ENCODE peak calls at places on chromosomes 3 and 15, in four cellular contexts. One of them, this sample, is unnamed.

GRCh38 chr15:80586141-80586540 is 109.0 kb upstream of the ABHD17C start:
- DNase-seq in cardiac muscle cell: no peak
- DNase-seq in fibroblast of pulmonary artery: no peak
- DNase-seq in breast epithelium: no peak
- DNase-seq in this sample: no peak

GRCh38 chr3:13045904-13046568 is 27.2 kb downstream of the IQSEC1 start:
- DNase-seq in cardiac muscle cell: no peak
- DNase-seq in fibroblast of pulmonary artery: no peak
- DNase-seq in breast epithelium: no peak
- DNase-seq in this sample: no peak

GRCh38 chr15:67307889-67308597 is 53.5 kb downstream of the IQCH start:
- DNase-seq in cardiac muscle cell: no peak
- DNase-seq in fibroblast of pulmonary artery: peak
- DNase-seq in breast epithelium: no peak
- DNase-seq in this sample: no peak

GRCh38 chr15:95326689-95327525 is 1003.6 kb upstream of the NR2F2 start:
- DNase-seq in cardiac muscle cell: peak
- DNase-seq in fibroblast of pulmonary artery: peak
- DNase-seq in breast epithelium: no peak
- DNase-seq in this sample: no peak

GRCh38 chr15:90388462-90389182 is 580 bp downstream of the IQGAP1 start:
- DNase-seq in cardiac muscle cell: peak
- DNase-seq in fibroblast of pulmonary artery: peak
- DNase-seq in breast epithelium: peak
- DNase-seq in this sample: no peak

GRCh38 chr3:71728632-71729342 is 3.6 kb upstream of the EIF4E3 start:
- DNase-seq in cardiac muscle cell: peak
- DNase-seq in fibroblast of pulmonary artery: no peak
- DNase-seq in breast epithelium: no peak
- DNase-seq in this sample: no peak

GRCh38 chr15:98085003-98085639 is 124.6 kb downstream of the ARRDC4 start:
- DNase-seq in cardiac muscle cell: peak
- DNase-seq in fibroblast of pulmonary artery: peak
- DNase-seq in breast epithelium: no peak
- DNase-seq in this sample: peak

GRCh38 chr3:47133641-47134040 is 30.3 kb downstream of the SETD2 start:
- DNase-seq in cardiac muscle cell: no peak
- DNase-seq in fibroblast of pulmonary artery: no peak
- DNase-seq in breast epithelium: no peak
- DNase-seq in this sample: no peak

GRCh38 chr3:56468184-56469106 is at the start of gene ERC2:
- DNase-seq in cardiac muscle cell: peak
- DNase-seq in fibroblast of pulmonary artery: peak
- DNase-seq in breast epithelium: no peak
- DNase-seq in this sample: peak

GRCh38 chr3:148951599-148952361 is 39.6 kb upstream of the GYG1 start:
- DNase-seq in cardiac muscle cell: no peak
- DNase-seq in fibroblast of pulmonary artery: no peak
- DNase-seq in breast epithelium: no peak
- DNase-seq in this sample: no peak

GRCh38 chr3:133089906-133090305 is 51.7 kb downstream of the TMEM108 start:
- DNase-seq in cardiac muscle cell: no peak
- DNase-seq in fibroblast of pulmonary artery: no peak
- DNase-seq in breast epithelium: no peak
- DNase-seq in this sample: no peak

GRCh38 chr3:105401691-105402149 is 35.0 kb downstream of the ALCAM start:
- DNase-seq in cardiac muscle cell: no peak
- DNase-seq in fibroblast of pulmonary artery: no peak
- DNase-seq in breast epithelium: no peak
- DNase-seq in this sample: peak

DNA sequence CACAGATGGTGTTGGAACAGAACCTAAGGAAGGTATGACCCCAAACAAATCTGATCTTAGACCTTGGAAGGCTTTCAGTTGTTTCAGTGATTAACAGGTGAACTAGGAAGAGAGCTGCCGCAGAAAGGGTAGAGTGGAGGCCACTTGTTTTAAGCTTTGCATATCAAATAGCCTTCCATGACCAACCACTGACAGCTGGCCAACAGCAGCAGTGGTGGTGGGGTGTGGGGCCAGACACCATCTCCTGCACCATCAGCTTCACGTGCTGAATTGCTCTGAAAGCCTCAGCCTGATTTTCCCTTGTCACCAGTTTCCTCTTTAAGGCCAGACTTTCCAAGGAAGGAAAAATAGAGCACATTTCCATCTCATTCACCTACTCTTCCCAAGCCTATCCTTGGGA is 16.6 kb upstream of the OSBPL11 start:
- DNase-seq in cardiac muscle cell: no peak
- DNase-seq in fibroblast of pulmonary artery: no peak
- DNase-seq in breast epithelium: no peak
- DNase-seq in this sample: no peak
- TF ChIP-seq CTCF in cardiac muscle cell: no peak
- TF ChIP-seq CTCF in fibroblast of pulmonary artery: no peak
- TF ChIP-seq CTCF in breast epithelium: no peak
- TF ChIP-seq CTCF in this sample: no peak

DNA sequence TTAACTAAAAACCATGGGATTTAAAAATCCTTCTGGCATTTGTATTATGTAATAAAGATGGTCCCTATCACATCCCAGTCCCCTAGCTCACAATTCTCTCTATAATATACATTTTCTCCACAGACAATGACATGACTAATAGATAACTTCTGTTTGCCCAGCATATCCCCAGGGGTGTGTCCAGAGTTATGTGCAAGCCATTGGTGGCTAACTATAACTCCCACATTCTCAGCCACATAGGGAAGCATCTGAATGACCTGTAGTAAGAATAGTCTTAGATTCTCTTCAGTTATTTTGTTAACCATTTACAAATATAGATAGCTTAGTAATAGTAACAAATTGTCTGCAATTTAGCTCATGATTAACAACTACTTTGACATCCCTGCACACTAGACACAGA is 52.2 kb upstream of the RBSN start:
- DNase-seq in cardiac muscle cell: no peak
- DNase-seq in fibroblast of pulmonary artery: no peak
- DNase-seq in breast epithelium: no peak
- DNase-seq in this sample: no peak
- H3K4me3 ChIP-seq in cardiac muscle cell: no peak
- H3K4me3 ChIP-seq in fibroblast of pulmonary artery: no peak
- H3K4me3 ChIP-seq in breast epithelium: no peak
- H3K4me3 ChIP-seq in this sample: no peak

DNA sequence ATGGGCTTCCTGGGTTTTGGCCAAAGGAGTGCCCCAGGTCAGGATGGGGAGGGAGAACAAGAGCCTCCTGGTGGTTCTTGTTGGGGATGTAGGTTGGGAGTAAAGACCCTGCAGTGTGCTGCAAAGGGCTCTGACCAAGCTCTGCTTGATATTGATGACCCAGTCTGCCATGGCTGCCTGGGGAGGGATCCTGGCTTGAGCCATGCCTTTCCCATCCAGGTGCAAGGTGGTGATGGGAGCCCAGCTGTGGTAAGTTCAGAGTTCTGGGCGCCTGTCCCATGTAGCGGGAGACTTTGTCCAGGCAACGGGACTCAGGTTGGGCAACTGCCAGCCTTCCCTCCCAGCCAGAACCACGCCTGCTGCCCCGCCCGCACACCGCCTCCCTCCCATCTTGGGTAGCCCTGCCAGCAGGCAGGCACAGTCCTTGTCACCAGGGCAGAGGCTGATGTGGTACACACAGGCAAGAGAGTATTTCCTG is 2.6 kb downstream of the GNAI2 start:
- DNase-seq in cardiac muscle cell: no peak
- DNase-seq in fibroblast of pulmonary artery: no peak
- DNase-seq in breast epithelium: peak
- DNase-seq in this sample: no peak
- TF ChIP-seq CTCF in cardiac muscle cell: no peak
- TF ChIP-seq CTCF in fibroblast of pulmonary artery: no peak
- TF ChIP-seq CTCF in breast epithelium: no peak
- TF ChIP-seq CTCF in this sample: peak

DNA sequence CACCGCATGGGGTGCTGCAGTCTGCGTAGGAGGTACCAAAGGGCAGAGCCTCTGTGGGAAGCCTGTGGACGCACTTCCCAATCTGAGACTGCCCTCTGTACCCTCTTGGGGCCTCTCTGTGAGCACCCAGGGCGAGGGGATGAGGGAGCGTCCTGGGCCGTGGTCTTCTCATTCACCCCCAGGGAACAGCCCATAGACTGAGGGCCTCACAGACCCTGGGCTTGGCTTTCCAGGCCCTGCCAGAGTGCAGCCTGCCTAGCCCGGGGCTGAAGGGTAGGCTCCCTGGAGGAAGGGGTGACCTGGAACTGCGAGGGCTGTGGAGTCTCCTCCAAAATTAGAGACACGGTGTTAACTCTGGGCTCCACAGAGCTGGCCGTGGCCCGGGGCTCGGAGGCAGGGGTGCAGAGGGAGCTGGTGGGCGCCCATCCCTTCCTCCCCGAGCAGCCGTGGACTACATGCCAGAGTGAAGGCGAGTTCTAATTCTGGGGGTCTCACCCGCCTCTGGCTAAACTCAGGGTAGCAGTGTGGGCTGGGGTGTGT is 468 bp upstream of the SPTBN5 start:
- DNase-seq in cardiac muscle cell: no peak
- DNase-seq in fibroblast of pulmonary artery: no peak
- DNase-seq in breast epithelium: no peak
- DNase-seq in this sample: no peak
- H3K4me3 ChIP-seq in cardiac muscle cell: no peak
- H3K4me3 ChIP-seq in fibroblast of pulmonary artery: no peak
- H3K4me3 ChIP-seq in breast epithelium: peak
- H3K4me3 ChIP-seq in this sample: no peak

This sample was measured in retinal pigment epithelial cell.